ENCODE peak calls at places on chromosome 9, in six cellular contexts. H is stimulated activated CD4-positive, alpha-beta T cell treated with anti-CD3 and anti-CD28 coated beads, TNF-alpha, amount 100 ng/mL, for 1 hour; F is coronary artery; X is posterior vena cava; N is GM12891; Z is GM12865. Q is an unnamed sample.

GRCh38 chr9:105425817-105426433 is 21.9 kb upstream of the FSD1L start:
- DNase-seq in H (no peak), F (no peak), X (no peak), N (no peak), Z (peak), Q (no peak)

GRCh38 chr9:113990975-113991471 is 87.1 kb downstream of the AMBP start:
- DNase-seq in H (no peak), F (peak), X (peak), N (no peak), Z (no peak), Q (no peak)

GRCh38 chr9:109632817-109633216 is 134.7 kb upstream of the PTPN3 start:
- DNase-seq in H (no peak), F (no peak), X (no peak), N (no peak), Z (no peak), Q (no peak)

GRCh38 chr9:129072171-129072570 is 8.7 kb upstream of the DOLPP1 start:
- DNase-seq in H (no peak), F (no peak), X (no peak), N (no peak), Z (no peak), Q (no peak)

GRCh38 chr9:108551030-108551964 is 304.5 kb downstream of the ACTL7B start:
- DNase-seq in H (no peak), F (no peak), X (no peak), N (no peak), Z (no peak), Q (peak)

GRCh38 chr9:113558632-113559502 is 95.3 kb downstream of the RGS3 start:
- DNase-seq in H (no peak), F (peak), X (peak), N (no peak), Z (no peak), Q (no peak)

GRCh38 chr9:70578720-70579119 is 164.3 kb upstream of the KLF9 start:
- DNase-seq in H (no peak), F (no peak), X (no peak), N (no peak), Z (no peak), Q (no peak)

GRCh38 chr9:137227057-137227852 is at the start of gene RNF224:
- DNase-seq in H (peak), F (no peak), X (peak), N (peak), Z (peak), Q (peak)

GRCh38 chr9:110025551-110026170 is 182.3 kb downstream of the C9orf152 start:
- DNase-seq in H (no peak), F (no peak), X (no peak), N (no peak), Z (no peak), Q (no peak)

GRCh38 chr9:88773627-88774244 is 217.5 kb upstream of the S1PR3 start:
- DNase-seq in H (no peak), F (no peak), X (no peak), N (no peak), Z (no peak), Q (no peak)

GRCh38 chr9:68947015-68947414 is 66.9 kb downstream of the PRKACG start:
- DNase-seq in H (no peak), F (no peak), X (no peak), N (no peak), Z (no peak), Q (no peak)

GRCh38 chr9:126705767-126706697 is 92.3 kb downstream of the LMX1B start:
- DNase-seq in H (peak), F (no peak), X (peak), N (peak), Z (peak), Q (peak)

GRCh38 chr9:124489222-124489621 is 18.0 kb downstream of the NR5A1 start:
- DNase-seq in H (no peak), F (no peak), X (no peak), N (no peak), Z (no peak), Q (no peak)

GRCh38 chr9:34383904-34384303 is 7.2 kb upstream of the MYORG start:
- DNase-seq in H (no peak), F (peak), X (no peak), N (no peak), Z (no peak), Q (no peak)

GRCh38 chr9:28158451-28158850 is 585.2 kb upstream of the C9orf72 start:
- DNase-seq in H (no peak), F (no peak), X (no peak), N (no peak), Z (no peak), Q (no peak)

GRCh38 chr9:80874276-80874675 is 815.1 kb downstream of the TLE1 start:
- DNase-seq in H (no peak), F (no peak), X (no peak), N (no peak), Z (no peak), Q (no peak)

GRCh38 chr9:86795861-86796497 is 151.3 kb downstream of the GAS1 start:
- DNase-seq in H (no peak), F (no peak), X (no peak), N (no peak), Z (no peak), Q (no peak)

GRCh38 chr9:22447607-22448305 is 1.1 kb downstream of the DMRTA1 start:
- DNase-seq in H (no peak), F (no peak), X (no peak), N (no peak), Z (no peak), Q (no peak)

GRCh38 chr9:3526903-3527652 is 1.3 kb upstream of the RFX3 start:
- DNase-seq in H (peak), F (no peak), X (no peak), N (no peak), Z (peak), Q (peak)

GRCh38 chr9:80884180-80884579 is 805.2 kb downstream of the TLE1 start:
- DNase-seq in H (no peak), F (no peak), X (no peak), N (no peak), Z (no peak), Q (no peak)

GRCh38 chr9:133029994-133030316 is 842 bp upstream of the GTF3C5 start:
- DNase-seq in H (no peak), F (no peak), X (no peak), N (no peak), Z (no peak), Q (no peak)